ENCODE peak calls at places on chromosomes 16 and 17, in four cellular contexts. O is stomach, P is nephron progenitor cell, Q is neural crest cell. F is an unnamed sample.

GRCh38 chr16:10647264-10647720 is 47.4 kb downstream of the TEKT5 start:
- DNase-seq in O (no peak), P (no peak), Q (no peak), F (no peak)

GRCh38 chr17:59155439-59156177 is at the start of gene PRR11:
- DNase-seq in O (peak), P (peak), Q (peak), F (peak)

GRCh38 chr17:43399839-43400328 is 1.1 kb downstream of the ARL4D start:
- DNase-seq in O (no peak), P (no peak), Q (no peak), F (peak)

GRCh38 chr17:57294629-57295501 is 38.5 kb downstream of the MSI2 start:
- DNase-seq in O (no peak), P (no peak), Q (no peak), F (peak)

GRCh38 chr17:18970582-18971480 is 18.9 kb downstream of the SLC5A10 start:
- DNase-seq in O (no peak), P (no peak), Q (no peak), F (peak)

GRCh38 chr16:2773188-2773968 is 3.7 kb downstream of the ELOB start:
- DNase-seq in O (no peak), P (no peak), Q (no peak), F (no peak)

GRCh38 chr17:19785854-19786253 is 37.8 kb upstream of the ALDH3A1 start:
- DNase-seq in O (no peak), P (no peak), Q (no peak), F (no peak)

GRCh38 chr17:78394209-78394608 is 15.8 kb downstream of the PGS1 start:
- DNase-seq in O (no peak), P (no peak), Q (no peak), F (no peak)

GRCh38 chr17:64546716-64547115 is 39.9 kb downstream of the CEP95 start:
- DNase-seq in O (no peak), P (no peak), Q (no peak), F (peak)

GRCh38 chr16:65023802-65024201 is 98.1 kb downstream of the CDH11 start:
- DNase-seq in O (no peak), P (no peak), Q (no peak), F (no peak)

GRCh38 chr16:54462766-54463165 is 176.2 kb upstream of the IRX3 start:
- DNase-seq in O (no peak), P (no peak), Q (no peak), F (no peak)

GRCh38 chr17:7219812-7220592 is at the start of the genes ACADVL and DLG4:
- DNase-seq in O (peak), P (peak), Q (peak), F (peak)

GRCh38 chr17:50206604-50207293 is 5.3 kb upstream of the COL1A1 start:
- DNase-seq in O (no peak), P (peak), Q (peak), F (peak)

GRCh38 chr17:17375826-17376225 is 72.7 kb downstream of the NT5M start:
- DNase-seq in O (no peak), P (no peak), Q (no peak), F (no peak)

GRCh38 chr17:8986295-8986694 is 20.8 kb upstream of the PIK3R5 start:
- DNase-seq in O (no peak), P (no peak), Q (no peak), F (no peak)
- TF ChIP-seq CTCF in O (no peak), P (no peak), Q (no peak), F (no peak)

DNA sequence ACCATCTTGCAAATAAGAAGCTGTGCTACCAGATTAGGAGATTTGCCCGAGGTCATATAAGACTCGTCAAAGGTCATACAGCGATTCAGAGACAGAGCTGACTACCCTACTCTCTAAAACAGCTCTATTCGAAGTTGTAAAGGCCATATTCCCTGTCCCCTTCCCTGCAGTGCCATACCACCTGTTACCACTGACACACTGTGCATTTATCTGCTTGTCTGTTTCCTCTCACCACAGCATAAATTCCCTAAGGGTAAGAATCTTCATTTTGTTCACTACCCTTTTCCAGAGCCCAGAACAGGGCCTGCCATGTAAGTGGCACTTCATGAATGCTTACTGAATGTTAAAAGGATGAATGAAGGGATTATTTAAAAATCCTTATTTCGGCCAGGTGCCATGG is 3.4 kb upstream of the KSR1 start:
- DNase-seq in O (no peak), P (no peak), Q (no peak), F (no peak)
- TF ChIP-seq CTCF in O (no peak), P (no peak), Q (no peak), F (no peak)

DNA sequence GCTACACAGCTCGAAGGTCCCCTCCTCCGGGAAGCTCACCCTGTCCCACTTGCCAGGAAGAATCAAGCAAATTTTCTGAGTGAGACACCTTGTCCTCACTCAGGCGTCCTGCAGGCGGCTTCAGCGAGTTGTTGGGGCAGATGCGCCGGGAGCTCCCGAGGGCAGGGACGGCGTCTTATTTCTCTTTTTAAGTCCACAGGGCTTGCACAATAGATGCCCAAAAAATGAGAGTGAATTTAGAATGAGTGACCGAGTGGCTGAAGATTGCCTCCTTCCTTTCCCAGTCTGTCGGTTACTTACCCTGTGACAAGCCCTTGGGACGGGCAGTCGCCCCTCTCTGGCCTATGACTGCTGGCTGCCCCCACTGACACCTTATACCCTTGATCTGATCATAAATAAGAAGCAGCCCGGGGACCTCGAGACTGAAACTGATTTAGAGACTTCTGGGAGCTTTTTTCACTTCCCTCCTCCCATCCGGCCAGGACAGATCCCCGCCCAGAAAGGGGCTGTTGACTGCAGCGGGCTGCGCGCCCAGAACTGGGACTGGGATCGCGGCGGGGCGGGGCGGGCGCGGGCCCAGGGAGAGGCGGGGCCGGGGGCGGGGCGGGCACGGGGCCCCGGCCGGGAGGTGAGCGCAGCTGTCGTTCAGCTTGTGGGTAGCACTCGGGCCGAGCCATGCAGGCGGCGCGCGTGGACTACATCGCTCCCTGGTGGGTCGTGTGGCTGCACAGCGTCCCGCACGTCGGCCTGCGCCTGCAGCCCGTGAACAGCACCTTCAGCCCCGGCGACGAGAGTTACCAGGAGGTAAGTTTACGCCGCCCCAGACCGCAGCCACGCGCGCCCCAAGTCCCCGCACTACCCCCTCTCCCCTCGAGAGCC is at the start of gene TTYH2:
- DNase-seq in O (peak), P (peak), Q (peak), F (peak)
- TF ChIP-seq CTCF in O (no peak), P (peak), Q (peak), F (no peak)

GRCh38 chr16:66374176-66374575 is 7.7 kb downstream of the CDH5 start:
- DNase-seq in O (no peak), P (no peak), Q (no peak), F (no peak)
- TF ChIP-seq CTCF in O (no peak), P (no peak), Q (no peak), F (no peak)

GRCh38 chr17:29145289-29146058 is 34.7 kb downstream of the MYO18A start:
- DNase-seq in O (peak), P (peak), Q (peak), F (peak)
- TF ChIP-seq CTCF in O (peak), P (peak), Q (peak), F (peak)

F was measured in glutamatergic neuron.